ENCODE peak calls at places on chromosomes 6 and 20, in five cellular contexts. R is mammary epithelial cell; H is CD8-positive, alpha-beta T cell; W is lung; Q is heart left ventricle. M is an unnamed sample. For H3K4me1 and H3K9me3, the result is how much of the 10 kb centered on the place peaks cover.

GRCh38 chr20:22403860-22404608 is 180.3 kb downstream of the FOXA2 start:
- DNase-seq in W (peak), R (no peak), H (no peak), Q (no peak), M (no peak)

GRCh38 chr20:32681175-32682084 is 7.7 kb upstream of the C20orf203 start:
- DNase-seq in W (no peak), Q (no peak), R (peak), H (no peak), M (no peak)

GRCh38 chr6:144745434-144745833 is 460.3 kb downstream of the UTRN start:
- DNase-seq in W (no peak), R (no peak), Q (no peak), H (no peak), M (no peak)

GRCh38 chr6:32153835-32154513 is at the start of gene PPT2:
- DNase-seq in H (peak), R (peak), W (peak), Q (peak), M (peak)

GRCh38 chr6:103122766-103123601 is 1729.5 kb downstream of the GRIK2 start:
- DNase-seq in Q (no peak), W (peak), R (peak), H (no peak), M (no peak)

GRCh38 chr6:3669916-3670315 is 81.6 kb downstream of the PXDC1 start:
- DNase-seq in H (no peak), Q (no peak), R (no peak), W (no peak), M (no peak)

GRCh38 chr6:158629376-158630221 is 14.9 kb downstream of the DYNLT1 start:
- DNase-seq in R (no peak), Q (no peak), H (peak), W (no peak), M (peak)

GRCh38 chr6:125124250-125124777 is 29.3 kb upstream of the TPD52L1 start:
- DNase-seq in Q (no peak), W (no peak), H (no peak), R (peak), M (no peak)

GRCh38 chr6:13668291-13668928 is 43.2 kb downstream of the RANBP9 start:
- DNase-seq in H (no peak), R (peak), Q (no peak), W (no peak), M (no peak)

GRCh38 chr6:70133246-70133645 is 169.6 kb downstream of the COL9A1 start:
- DNase-seq in W (no peak), R (no peak), H (no peak), Q (no peak), M (no peak)

GRCh38 chr6:69719602-69720193 is 77.1 kb downstream of the LMBRD1 start:
- DNase-seq in R (peak), W (no peak), Q (no peak), H (no peak), M (no peak)

GRCh38 chr20:5786930-5787826 is 37.0 kb downstream of the SHLD1 start:
- DNase-seq in H (no peak), Q (no peak), W (no peak), R (peak), M (no peak)

GRCh38 chr20:17227669-17228623 is 1.1 kb downstream of the PCSK2 start:
- DNase-seq in W (no peak), H (no peak), R (no peak), Q (no peak), M (no peak)

GRCh38 chr20:1225729-1226313 is at the start of gene RAD21L1:
- DNase-seq in W (peak), Q (peak), R (peak), H (peak), M (peak)

GRCh38 chr20:48012401-48012974 is 227.2 kb upstream of the SULF2 start:
- DNase-seq in R (peak), Q (no peak), W (no peak), H (no peak), M (no peak)

GRCh38 chr6:149948011-149948410 is 6.2 kb downstream of the ULBP2 start:
- DNase-seq in Q (no peak), W (no peak), R (no peak), H (no peak), M (no peak)

GRCh38 chr20:58092871-58093270 is 135.6 kb downstream of the ANKRD60 start:
- DNase-seq in W (no peak), Q (no peak), H (no peak), R (no peak), M (no peak)

GRCh38 chr6:100363651-100364050 is 101.1 kb downstream of the SIM1 start:
- DNase-seq in R (no peak), H (no peak), W (no peak), Q (no peak), M (no peak)

GRCh38 chr20:54525906-54526596 is 50.7 kb downstream of the DOK5 start:
- DNase-seq in W (no peak), R (no peak), H (no peak), Q (no peak), M (no peak)

GRCh38 chr6:83592770-83593394 is 80.5 kb downstream of the PRSS35 start:
- DNase-seq in Q (no peak), R (peak), H (no peak), W (no peak), M (no peak)
- H3K4me3 ChIP-seq in Q (no peak), R (no peak), H (no peak), W (no peak), M (no peak)

DNA sequence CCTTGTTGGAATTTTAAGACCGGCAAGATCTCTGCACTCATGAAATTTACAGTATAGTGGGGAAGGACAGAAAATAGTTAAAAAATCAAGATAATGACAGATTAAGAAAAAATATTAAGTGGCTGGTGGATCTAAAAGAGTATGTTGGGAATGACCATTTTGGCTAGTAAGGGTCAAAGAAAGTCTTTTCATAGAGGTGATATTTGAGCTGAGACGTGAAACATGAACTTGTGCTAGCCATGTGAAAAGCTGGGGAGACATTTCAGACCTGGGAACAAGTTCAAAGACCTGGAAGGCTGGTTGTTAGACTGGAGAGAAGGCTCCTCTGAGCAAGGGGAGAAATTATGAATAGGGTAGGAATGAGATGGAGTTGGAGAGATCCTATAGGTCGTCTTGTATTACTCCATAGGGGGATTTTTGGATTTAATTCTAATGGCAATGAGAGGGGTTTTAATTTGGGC is 4.7 kb downstream of the BICRAL start:
- DNase-seq in Q (no peak), R (no peak), W (no peak), H (no peak), M (no peak)
- H3K4me1 ChIP-seq in Q (under half), R (under half), W (under half), H (half or more), M (under half)

DNA sequence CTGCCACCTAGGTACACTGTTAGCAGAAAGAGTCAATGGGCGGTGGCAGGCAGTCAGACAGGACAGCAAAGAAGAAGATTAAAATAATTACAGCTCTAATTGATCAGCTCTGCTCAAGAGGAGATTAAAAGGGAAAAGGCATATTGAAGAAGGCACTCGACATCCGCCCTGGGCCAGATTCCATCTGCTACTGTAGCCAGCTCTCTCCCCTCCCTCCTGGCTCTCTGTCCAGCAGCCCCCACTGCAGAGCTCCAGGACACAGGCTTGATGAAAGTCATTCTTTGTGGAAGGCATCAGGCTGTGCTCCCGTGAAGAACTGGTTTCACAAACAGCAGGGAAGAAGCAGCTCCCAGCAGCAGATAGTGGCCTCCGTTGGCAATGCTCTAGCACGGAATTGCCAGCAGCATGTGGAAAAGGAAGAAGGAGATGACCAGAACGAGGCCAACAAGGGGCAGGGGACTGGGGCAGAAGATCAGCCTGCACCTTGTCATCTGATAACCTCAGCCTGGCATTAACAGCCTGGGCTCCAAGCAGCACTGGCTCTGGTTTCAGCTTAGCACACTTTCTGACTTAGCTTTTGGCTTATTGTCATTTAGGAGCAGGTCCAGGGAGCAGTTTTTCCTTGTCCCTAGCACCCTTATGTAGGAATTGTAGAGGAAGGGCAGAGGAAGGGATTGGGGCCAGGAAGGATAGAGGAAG is 465.9 kb downstream of the KIF16B start:
- DNase-seq in W (no peak), Q (no peak), R (no peak), H (no peak), M (no peak)
- H3K9me3 ChIP-seq in W (under half), Q (under half), R (under half), H (under half), M (under half)

GRCh38 chr6:12293931-12294800 is 4.0 kb downstream of the EDN1 start:
- DNase-seq in R (no peak), H (no peak), Q (no peak), W (no peak), M (no peak)
- H3K4me3 ChIP-seq in R (no peak), H (no peak), Q (no peak), W (no peak), M (no peak)

GRCh38 chr20:24948939-24949679 is at the start of gene CST7:
- DNase-seq in H (peak), R (peak), W (peak), Q (peak), M (no peak)

GRCh38 chr20:24949756-24950127 is 673 bp downstream of the CST7 start:
- DNase-seq in Q (no peak), H (no peak), W (peak), R (no peak), M (no peak)

GRCh38 chr20:24951536-24952047 is 2.5 kb downstream of the CST7 start:
- DNase-seq in Q (no peak), W (no peak), R (no peak), H (no peak), M (no peak)

GRCh38 chr20:24950836-24951525 is 1.9 kb downstream of the CST7 start:
- DNase-seq in Q (no peak), R (no peak), H (no peak), W (no peak), M (no peak)

DNA sequence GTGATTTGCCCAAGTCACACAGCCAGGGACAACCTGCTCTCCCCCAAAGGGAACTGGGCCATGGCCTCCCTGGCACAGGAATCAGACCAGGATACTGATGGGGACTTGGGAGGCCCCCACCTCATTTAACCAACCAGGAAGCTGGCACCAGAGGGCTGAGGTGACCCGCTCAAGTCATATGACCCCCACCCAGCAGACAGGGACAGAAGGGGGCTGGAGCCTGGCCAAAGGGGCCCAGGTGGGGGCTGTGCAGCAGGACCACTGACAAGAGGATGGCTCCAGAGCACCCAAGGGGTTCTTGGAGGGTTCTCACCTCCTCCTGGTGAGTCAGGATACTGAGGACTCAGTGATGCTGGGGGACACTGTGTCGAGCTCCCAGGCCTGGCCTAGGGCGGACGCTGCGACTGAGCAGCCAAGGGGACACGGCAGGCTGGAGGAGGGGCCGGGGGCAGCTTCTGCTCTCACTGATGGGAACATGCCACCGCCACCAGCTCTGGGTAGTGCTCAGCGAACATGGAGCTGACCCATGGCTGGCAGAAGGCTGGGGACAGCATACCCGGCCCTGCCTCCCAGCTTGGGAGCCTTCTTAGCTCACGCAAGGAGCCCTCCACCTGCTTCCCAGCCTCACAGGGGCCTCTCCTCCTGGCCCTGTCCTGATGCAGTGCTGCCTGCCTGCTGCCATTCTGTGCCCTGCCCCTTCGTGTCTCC is 1.2 kb downstream of the CST7 start:
- DNase-seq in Q (no peak), R (no peak), H (no peak), W (no peak), M (no peak)
- H3K4me1 ChIP-seq in Q (under half), R (under half), H (under half), W (under half), M (under half)

DNA sequence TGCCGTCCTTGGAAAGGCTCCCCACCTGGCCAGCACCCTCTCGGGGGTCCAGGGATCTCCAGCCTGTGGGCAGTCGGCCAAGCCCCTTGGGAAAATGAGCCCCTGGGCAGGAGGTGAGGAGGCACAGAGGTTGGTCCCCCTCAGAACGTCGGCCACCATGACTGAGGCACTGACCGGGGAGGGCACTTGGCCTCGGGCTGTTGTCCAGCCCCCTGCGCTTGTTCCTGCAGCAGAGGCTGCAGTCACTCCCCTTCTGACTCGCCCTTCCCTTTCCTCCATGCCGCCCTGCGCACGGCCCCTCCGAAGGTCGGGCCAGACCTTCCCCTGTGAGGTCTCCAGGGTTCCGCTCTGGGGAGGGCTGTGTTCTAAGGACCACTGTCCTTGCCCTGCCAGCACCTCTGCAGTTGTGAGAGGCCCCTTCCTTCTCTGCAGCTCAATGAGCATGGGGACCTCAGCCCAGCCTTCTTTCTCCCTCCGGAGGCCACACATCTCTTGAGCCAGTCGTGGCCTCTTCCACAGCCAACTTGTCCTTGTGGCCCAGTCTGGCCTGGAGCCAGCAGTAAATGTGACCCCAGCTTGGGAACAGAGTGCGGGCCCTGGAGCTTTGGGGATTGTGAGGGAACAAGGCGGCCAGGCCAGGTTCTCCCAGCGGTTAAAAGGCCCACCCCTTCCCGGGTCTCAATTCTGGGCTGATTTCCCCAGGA is 195.5 kb downstream of the DLL1 start:
- DNase-seq in Q (peak), H (no peak), W (no peak), R (no peak), M (peak)
- H3K9me3 ChIP-seq in Q (under half), H (under half), W (under half), R (under half), M (under half)

DNA sequence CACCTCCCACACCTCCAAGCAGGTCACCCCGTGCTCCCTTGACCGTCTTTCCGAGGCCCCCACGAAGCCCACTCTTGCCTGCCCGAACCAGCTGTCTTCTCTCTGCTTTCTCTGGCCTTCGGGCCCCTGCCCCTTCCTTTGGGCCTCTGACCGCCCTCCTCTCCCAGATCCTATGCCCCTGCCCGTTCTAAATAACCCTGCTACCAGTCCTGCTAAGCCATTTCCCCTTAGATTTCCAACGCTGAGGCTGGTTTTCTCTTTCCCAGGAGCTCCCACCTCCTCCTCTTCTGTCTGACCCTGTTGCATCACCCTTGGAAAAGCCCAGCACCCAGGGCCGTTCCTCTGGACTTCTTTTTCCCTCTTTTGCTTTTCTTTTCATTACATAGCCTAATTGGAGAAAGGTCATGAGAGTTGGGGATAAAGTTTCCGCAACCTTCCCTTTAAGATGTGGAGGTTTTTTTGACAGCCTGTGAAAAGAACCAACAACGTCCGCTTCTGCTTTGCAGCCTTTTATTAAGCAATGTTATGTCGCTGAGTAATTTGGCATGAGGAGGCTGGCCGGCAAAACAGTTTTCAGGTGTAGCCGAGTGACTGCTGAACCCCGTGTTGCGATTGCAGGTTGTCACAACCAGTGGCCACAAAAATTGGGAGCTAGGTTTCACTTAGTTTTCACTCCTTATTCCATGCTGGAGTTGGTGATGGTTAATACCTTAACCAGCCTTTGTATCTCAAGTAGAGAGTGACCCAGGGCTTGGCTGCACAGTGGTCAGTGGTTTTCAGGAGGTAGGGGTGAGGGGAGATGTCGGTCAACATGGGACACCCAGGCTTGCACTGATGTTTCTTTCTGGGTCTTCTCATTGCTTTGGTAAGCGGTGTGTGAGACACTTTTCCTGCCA is 970 bp downstream of the BLTP3A start:
- DNase-seq in W (peak), R (peak), H (no peak), Q (no peak), M (peak)
- H3K4me3 ChIP-seq in W (peak), R (peak), H (peak), Q (peak), M (peak)

DNA sequence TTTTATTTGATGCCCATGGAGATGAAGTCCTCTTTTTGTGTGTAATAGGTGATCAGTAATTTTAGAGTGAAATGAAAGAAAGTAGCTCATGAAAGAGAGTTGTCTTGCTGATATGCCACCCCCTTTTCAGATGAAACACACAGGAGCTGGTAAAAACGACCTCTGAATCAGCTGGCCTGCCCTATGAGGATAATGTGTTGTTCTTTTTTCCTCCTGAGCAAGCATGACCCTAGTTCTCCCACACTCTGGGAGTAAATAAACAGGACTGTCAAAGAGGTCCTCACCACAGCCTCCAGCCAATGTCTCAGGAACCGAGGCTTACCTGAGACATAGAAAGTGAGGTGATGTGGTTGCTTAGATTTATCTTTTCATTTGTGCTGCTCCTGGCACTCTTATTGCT is 29.5 kb downstream of the GPX5 start:
- DNase-seq in H (no peak), W (no peak), R (no peak), Q (no peak), M (no peak)
- H3K4me1 ChIP-seq in H (under half), W (under half), R (under half), Q (under half), M (under half)

M was measured in tibial artery.